ENCODE peak calls at places on chromosomes 13 and 19, in nine cellular contexts. S, B, R, E, C, P, Y, K and D are unnamed samples.

GRCh38 chr13:99314640-99315176 is 7.5 kb upstream of the GPR183 start:
- DNase-seq in R (no peak), P (no peak), Y (no peak), S (peak), B (no peak), C (no peak), E (no peak), K (no peak), D (no peak)

GRCh38 chr19:19064098-19064722 is 416 bp downstream of the SLC25A42 start:
- DNase-seq in C (no peak), R (no peak), B (no peak), P (no peak), E (no peak), S (no peak), K (no peak), Y (peak), D (peak)

GRCh38 chr13:19888799-19889198 is 25.4 kb upstream of the ZMYM5 start:
- DNase-seq in K (no peak), R (no peak), Y (no peak), C (no peak), S (peak), E (no peak), B (no peak), P (no peak), D (no peak)

GRCh38 chr19:39206122-39206521 is 2.1 kb upstream of the SYCN start:
- DNase-seq in P (no peak), B (no peak), E (no peak), R (no peak), Y (no peak), K (no peak), C (no peak), S (no peak), D (no peak)

GRCh38 chr13:90321281-90321931 is 1026.1 kb upstream of the MIR17HG start:
- DNase-seq in Y (no peak), S (no peak), K (no peak), E (no peak), B (no peak), R (no peak), C (no peak), P (no peak), D (no peak)

GRCh38 chr19:10587022-10587838 is at the start of gene AP1M2:
- DNase-seq in K (no peak), Y (no peak), E (no peak), P (no peak), S (no peak), C (peak), B (no peak), R (peak), D (peak)

GRCh38 chr13:18995259-18995873 is 186.3 kb downstream of the TUBA3C start:
- DNase-seq in B (no peak), R (peak), C (no peak), P (no peak), Y (no peak), K (no peak), E (no peak), S (no peak), D (no peak)

GRCh38 chr19:5340637-5341447 is at the start of gene PTPRS:
- DNase-seq in C (peak), K (peak), S (peak), Y (peak), R (peak), P (peak), B (peak), E (peak), D (peak)

GRCh38 chr13:94312511-94313191 is 166.8 kb downstream of the DCT start:
- DNase-seq in K (no peak), C (no peak), R (no peak), Y (no peak), B (no peak), E (no peak), P (no peak), S (no peak), D (peak)

GRCh38 chr13:101417043-101417406 is 717 bp upstream of the NALCN start:
- DNase-seq in Y (peak), C (no peak), B (no peak), E (no peak), K (no peak), P (no peak), R (no peak), S (peak), D (peak)

GRCh38 chr13:50222569-50223332 is 207.5 kb downstream of the KCNRG start:
- DNase-seq in S (peak), K (peak), C (peak), P (peak), Y (no peak), B (peak), R (peak), E (peak), D (no peak)

GRCh38 chr19:55591555-55591954 is 7.8 kb downstream of the FIZ1 start:
- DNase-seq in K (no peak), Y (no peak), P (no peak), B (no peak), S (no peak), C (no peak), E (no peak), R (no peak), D (peak)

GRCh38 chr19:5150902-5151741 is 182.2 kb downstream of the KDM4B start:
- DNase-seq in R (no peak), S (no peak), P (peak), C (peak), B (peak), Y (no peak), K (no peak), E (peak), D (peak)

GRCh38 chr13:23159205-23159586 is 21.6 kb upstream of the SGCG start:
- DNase-seq in Y (peak), R (no peak), C (no peak), K (no peak), S (peak), E (peak), P (no peak), B (no peak), D (peak)

GRCh38 chr19:46610851-46611770 is 10.0 kb downstream of the CALM3 start:
- DNase-seq in Y (no peak), P (peak), R (no peak), C (peak), E (peak), K (peak), B (peak), S (peak), D (peak)

GRCh38 chr13:32202268-32202667 is 112.9 kb downstream of the ZAR1L start:
- DNase-seq in Y (no peak), S (no peak), E (no peak), B (no peak), R (no peak), C (no peak), P (no peak), K (no peak), D (no peak)

GRCh38 chr19:16908759-16909158 is 20.0 kb downstream of the F2RL3 start:
- DNase-seq in P (no peak), S (no peak), E (no peak), C (no peak), K (no peak), Y (no peak), R (no peak), B (peak), D (no peak)

GRCh38 chr13:108595416-108596257 is 33.8 kb upstream of the MYO16 start:
- DNase-seq in S (no peak), E (no peak), C (no peak), K (no peak), B (no peak), P (no peak), R (no peak), Y (no peak), D (peak)

GRCh38 chr19:40663712-40664692 is 26.4 kb downstream of the NUMBL start:
- DNase-seq in B (peak), C (no peak), Y (peak), E (peak), K (no peak), S (no peak), P (no peak), R (no peak), D (no peak)

GRCh38 chr13:19597523-19597922 is 35.9 kb upstream of the MPHOSPH8 start:
- DNase-seq in P (no peak), E (no peak), C (no peak), R (no peak), Y (no peak), K (no peak), S (peak), B (no peak), D (no peak)

GRCh38 chr19:19464339-19465098 is 50.8 kb downstream of the TSSK6 start:
- DNase-seq in E (no peak), C (no peak), S (peak), B (peak), R (peak), P (peak), Y (no peak), K (no peak), D (peak)

GRCh38 chr13:52848455-52849190 is at the start of gene PCDH8:
- DNase-seq in Y (no peak), E (no peak), B (no peak), K (no peak), C (no peak), R (no peak), S (peak), P (no peak), D (peak)

GRCh38 chr19:47005873-47006272 is 13.8 kb upstream of the NPAS1 start:
- DNase-seq in Y (no peak), S (no peak), E (no peak), R (no peak), C (no peak), P (no peak), K (no peak), B (no peak), D (peak)

DNA sequence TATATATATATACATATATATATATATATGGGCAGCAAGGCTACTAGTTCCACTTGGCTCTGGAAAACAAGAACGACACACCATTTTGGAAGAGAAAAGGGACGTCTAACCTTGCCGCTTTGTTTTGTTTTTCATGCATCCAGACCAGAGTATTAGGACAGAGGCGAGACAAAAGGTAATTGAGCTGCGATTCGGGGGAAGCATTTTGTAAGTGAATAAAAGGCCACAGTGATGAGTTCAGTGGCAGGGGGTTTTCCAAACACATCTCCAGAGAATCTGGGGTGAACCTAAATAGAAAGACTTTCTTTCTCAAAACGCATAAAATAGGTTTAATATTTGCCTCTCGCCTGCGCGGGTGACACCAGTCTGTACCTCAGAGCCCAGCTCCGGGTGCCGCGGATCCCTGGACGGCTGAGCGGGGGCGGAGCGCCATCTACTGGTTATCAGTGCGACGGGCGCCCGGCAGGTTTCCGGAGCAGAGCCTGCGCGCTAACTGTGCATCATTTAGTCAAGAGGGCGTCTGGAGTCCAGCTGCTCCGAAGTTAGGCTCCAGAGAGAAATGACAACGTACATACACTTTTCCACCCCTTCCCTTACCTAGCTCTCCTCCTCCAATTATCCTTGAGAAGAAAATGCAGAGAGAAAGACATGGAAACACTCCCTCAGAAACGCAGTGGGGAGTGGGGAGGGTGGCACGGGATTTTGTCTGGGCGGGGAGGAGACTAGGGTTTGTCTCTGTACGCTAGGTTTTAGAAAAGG is 262.3 kb downstream of the TBC1D4 start:
- DNase-seq in C (peak), S (peak), R (peak), E (peak), Y (peak), B (peak), K (peak), P (peak), D (peak)
- H3K4me3 ChIP-seq in C (no peak), S (peak), R (peak), E (peak), Y (peak), B (peak), K (no peak), P (no peak), D (peak)

DNA sequence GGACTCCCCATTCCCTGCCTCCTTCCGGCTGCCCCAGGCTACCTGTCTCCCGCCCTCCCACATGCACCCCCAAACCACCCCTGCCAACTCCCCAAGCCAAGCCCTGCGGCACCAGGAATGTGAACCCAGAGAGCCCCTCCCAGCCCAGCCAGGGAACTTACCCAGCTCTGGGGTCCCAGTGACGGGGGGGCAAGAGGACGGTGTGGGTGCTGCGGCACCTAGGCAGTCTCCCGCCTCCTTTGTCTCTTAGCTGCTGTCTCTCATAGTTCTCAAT is 558 bp downstream of the PLEKHA4 start:
- DNase-seq in K (no peak), B (no peak), E (no peak), R (no peak), S (no peak), C (no peak), Y (no peak), P (peak), D (no peak)
- H3K4me3 ChIP-seq in K (peak), B (peak), E (peak), R (peak), S (no peak), C (peak), Y (no peak), P (peak), D (no peak)

GRCh38 chr13:72043361-72043760 is 176.4 kb upstream of the DACH1 start:
- DNase-seq in K (no peak), E (no peak), P (no peak), C (no peak), R (no peak), B (no peak), S (no peak), Y (no peak), D (no peak)
- H3K4me3 ChIP-seq in K (no peak), E (no peak), P (no peak), C (no peak), R (no peak), B (no peak), S (no peak), Y (no peak), D (no peak)

GRCh38 chr19:14494451-14494850 is 1.5 kb downstream of the GIPC1 start:
- DNase-seq in P (no peak), K (no peak), S (no peak), B (no peak), Y (no peak), C (no peak), E (no peak), R (no peak), D (no peak)
- H3K4me3 ChIP-seq in P (no peak), K (no peak), S (no peak), B (no peak), Y (peak), C (peak), E (peak), R (peak), D (no peak)

GRCh38 chr13:34358811-34359513 is 541.0 kb downstream of the RFC3 start:
- DNase-seq in S (peak), B (no peak), E (no peak), R (no peak), K (no peak), C (no peak), P (no peak), Y (no peak), D (no peak)
- H3K4me3 ChIP-seq in S (no peak), B (no peak), E (no peak), R (no peak), K (no peak), C (no peak), P (no peak), Y (no peak), D (no peak)

DNA sequence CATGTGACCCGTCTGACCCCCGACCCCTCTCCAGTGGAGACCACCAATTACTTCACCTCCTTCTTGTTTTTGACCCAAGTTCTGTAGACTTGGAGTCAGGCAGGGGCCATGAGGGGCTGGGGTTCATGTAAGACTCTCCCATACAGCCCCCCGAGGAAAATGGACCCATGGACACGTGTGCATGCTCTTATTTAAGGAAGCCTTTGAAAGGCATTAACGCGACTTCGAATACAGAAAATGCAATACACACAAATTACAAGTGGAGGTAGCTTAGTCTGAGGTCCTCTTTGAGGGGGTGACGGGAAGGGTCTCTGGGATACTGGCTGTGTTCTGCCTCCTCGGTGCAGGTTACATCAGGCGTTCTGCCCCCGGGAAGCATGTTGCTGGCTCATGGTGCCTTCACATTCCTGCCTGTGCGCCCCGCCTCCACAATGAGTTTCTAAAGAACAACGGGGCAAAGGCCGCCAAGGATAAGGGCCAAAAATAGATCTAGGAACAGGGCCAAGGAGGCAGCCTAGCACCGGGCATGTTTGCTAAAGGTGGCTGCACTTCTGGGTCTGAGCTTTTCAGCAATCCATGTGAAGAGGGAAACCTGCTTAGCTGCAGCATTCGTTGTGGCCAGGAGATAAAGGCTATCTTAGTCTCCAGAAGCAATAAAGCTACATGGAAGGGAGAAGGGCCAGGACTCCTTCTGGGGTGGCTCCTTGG is 54.5 kb downstream of the RAB20 start:
- DNase-seq in B (peak), C (peak), Y (peak), K (peak), S (peak), R (peak), E (peak), P (peak), D (no peak)
- H3K4me3 ChIP-seq in B (no peak), C (no peak), Y (no peak), K (no peak), S (no peak), R (no peak), E (peak), P (no peak), D (no peak)

GRCh38 chr13:65783383-65783782 is 1446.8 kb downstream of the PCDH9 start:
- DNase-seq in R (no peak), S (no peak), C (no peak), Y (no peak), B (peak), P (no peak), K (no peak), E (no peak), D (no peak)

GRCh38 chr13:65787087-65787486 is 1443.0 kb downstream of the PCDH9 start:
- DNase-seq in K (no peak), P (no peak), B (no peak), R (no peak), S (peak), E (no peak), Y (no peak), C (no peak), D (no peak)

GRCh38 chr13:65789815-65790214 is 1440.3 kb downstream of the PCDH9 start:
- DNase-seq in S (peak), Y (no peak), P (no peak), K (no peak), B (no peak), R (no peak), C (no peak), E (no peak), D (no peak)

DNA sequence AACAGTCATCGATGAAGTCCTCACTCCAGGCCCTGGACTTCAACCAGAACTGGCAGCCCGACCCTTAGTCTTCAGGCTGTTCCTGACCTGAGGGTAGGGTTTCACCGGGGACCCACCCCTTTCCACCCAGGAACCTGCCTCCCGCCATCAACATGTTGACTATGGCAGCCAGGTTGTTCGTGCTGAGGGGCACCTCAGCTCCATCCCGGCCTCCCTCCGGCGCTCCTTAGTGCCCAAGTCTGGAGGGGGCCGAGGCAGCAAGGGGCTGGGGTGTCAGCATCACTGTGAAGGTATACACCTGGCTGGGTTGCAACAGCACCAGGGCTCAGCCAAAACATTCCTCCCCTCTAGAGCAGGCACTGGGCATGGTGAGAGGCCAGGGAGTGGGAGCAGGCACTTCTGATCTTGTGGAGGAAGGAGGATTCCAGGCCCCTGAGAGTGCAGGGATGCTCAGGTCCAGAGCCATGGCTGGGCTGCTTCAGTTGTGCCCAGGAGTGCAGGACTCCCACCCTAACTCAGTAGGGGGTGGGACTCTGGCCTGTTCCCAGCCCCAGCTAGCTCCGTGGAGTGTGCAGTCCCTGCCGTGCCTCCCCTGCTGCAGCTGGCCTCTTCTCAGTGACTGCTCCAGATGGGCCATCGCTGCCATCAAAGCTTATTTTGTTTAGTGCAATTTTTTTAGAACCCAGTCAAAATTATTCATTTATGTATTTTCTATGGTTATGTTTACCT is 1445.9 kb downstream of the PCDH9 start:
- DNase-seq in K (no peak), E (no peak), C (no peak), P (no peak), S (no peak), R (no peak), Y (no peak), B (peak), D (no peak)
- H3K4me3 ChIP-seq in K (no peak), E (no peak), C (no peak), P (no peak), S (no peak), R (no peak), Y (no peak), B (no peak), D (no peak)

GRCh38 chr13:48490241-48490640 is 42.6 kb downstream of the RCBTB2 start:
- DNase-seq in R (no peak), S (no peak), E (no peak), Y (no peak), K (no peak), B (no peak), C (no peak), P (no peak), D (no peak)

GRCh38 chr13:48489666-48490065 is 43.2 kb downstream of the RCBTB2 start:
- DNase-seq in S (no peak), R (no peak), E (no peak), K (no peak), B (no peak), Y (no peak), C (no peak), P (no peak), D (no peak)

GRCh38 chr13:48492123-48493075 is 40.5 kb downstream of the RCBTB2 start:
- DNase-seq in R (peak), C (peak), K (peak), E (peak), S (peak), P (peak), B (peak), Y (no peak), D (no peak)

GRCh38 chr13:48493076-48493765 is 39.7 kb downstream of the RCBTB2 start:
- DNase-seq in P (no peak), S (peak), R (no peak), K (no peak), E (no peak), B (no peak), C (no peak), Y (no peak), D (no peak)

GRCh38 chr13:48491423-48492122 is 41.3 kb downstream of the RCBTB2 start:
- DNase-seq in P (no peak), S (no peak), K (no peak), Y (no peak), E (no peak), R (no peak), B (no peak), C (no peak), D (no peak)
- H3K4me3 ChIP-seq in P (no peak), S (no peak), K (no peak), Y (no peak), E (peak), R (no peak), B (peak), C (peak), D (no peak)